ENCODE peak calls at places on chromosome X, in five cellular contexts. B is body of pancreas, J is cardiac fibroblast, U is prostate gland, O is GM12865. X is an unnamed sample.

GRCh38 chrX:46582964-46583363 is 9.4 kb downstream of the CHST7 start:
- DNase-seq in B (peak; percentile 5), O (no peak), U (peak; percentile 4), J (peak; percentile 94), X (peak; percentile 95)

GRCh38 chrX:52346462-52347165 is 22.2 kb upstream of the XAGE2 start:
- DNase-seq in O (no peak), B (no peak), U (no peak), J (peak; percentile 39), X (no peak)

GRCh38 chrX:8591526-8591925 is 126.9 kb downstream of the VCX3B start:
- DNase-seq in J (no peak), U (no peak), B (no peak), O (no peak), X (no peak)

GRCh38 chrX:68175569-68175968 is 257.7 kb downstream of the OPHN1 start:
- DNase-seq in O (no peak), J (peak; percentile 77), U (no peak), B (no peak), X (peak; percentile 64)

GRCh38 chrX:131827935-131828334 is 195.2 kb upstream of the STK26 start:
- DNase-seq in J (peak; percentile 43), B (peak; percentile 13), U (no peak), O (peak; percentile 58), X (no peak)

GRCh38 chrX:133590703-133591505 is 175.6 kb upstream of the GPC4 start:
- DNase-seq in B (peak; percentile 10), O (no peak), U (no peak), J (no peak), X (no peak)

GRCh38 chrX:147376601-147377387 is 534.9 kb upstream of the FMR1 start:
- DNase-seq in B (peak; percentile 55), U (no peak), J (no peak), O (no peak), X (no peak)

GRCh38 chrX:54808109-54808604 is 612 bp downstream of the MAGED2 start:
- DNase-seq in B (peak; percentile 55), O (no peak), J (no peak), U (peak; percentile 53), X (peak; percentile 28)

GRCh38 chrX:108699368-108699767 is 37.0 kb downstream of the IRS4 start:
- DNase-seq in O (peak; percentile 18), J (peak; percentile 44), B (peak; percentile 1), U (no peak), X (peak; percentile 18)

GRCh38 chrX:72308566-72309296 is 3.0 kb upstream of the CITED1 start:
- DNase-seq in O (no peak), B (peak; percentile 67), J (peak; percentile 58), U (peak; percentile 63), X (peak; percentile 51)

GRCh38 chrX:153662266-153662665 is 11.3 kb downstream of the PNCK start:
- DNase-seq in B (peak; percentile 58), J (peak; percentile 50), U (peak; percentile 24), O (peak; percentile 40), X (no peak)

GRCh38 chrX:123675154-123675553 is 57.7 kb downstream of the THOC2 start:
- DNase-seq in B (no peak), O (no peak), J (no peak), U (no peak), X (no peak)

GRCh38 chrX:13265549-13266132 is 54.2 kb downstream of the ATXN3L start:
- DNase-seq in U (no peak), O (peak; percentile 0), J (no peak), B (no peak), X (no peak)

GRCh38 chrX:109783712-109784109 is 50.7 kb upstream of the ACSL4 start:
- DNase-seq in B (peak; percentile 61), O (no peak), J (no peak), U (peak; percentile 71), X (no peak)

GRCh38 chrX:29948653-29949052 is 266.7 kb upstream of the MAGEB2 start:
- DNase-seq in U (no peak), J (peak; percentile 50), B (no peak), O (no peak), X (no peak)

GRCh38 chrX:123905334-123905733 is 45.5 kb downstream of the XIAP start:
- DNase-seq in B (no peak), J (no peak), U (no peak), O (no peak), X (no peak)

GRCh38 chrX:101619336-101619735 is 1.5 kb upstream of the ARMCX6 start:
- DNase-seq in O (peak; percentile 19), J (no peak), U (no peak), B (no peak), X (no peak)

GRCh38 chrX:24643116-24643515 is 4.0 kb downstream of the PCYT1B start:
- DNase-seq in J (peak; percentile 10), O (no peak), B (no peak), U (no peak), X (no peak)

GRCh38 chrX:132948648-132949260 is 9.7 kb downstream of the HS6ST2 start:
- DNase-seq in O (no peak), U (no peak), B (no peak), J (no peak), X (no peak)

GRCh38 chrX:47184486-47184885 is 9.1 kb upstream of the UBA1 start:
- DNase-seq in B (no peak), J (no peak), U (no peak), O (no peak), X (no peak)

GRCh38 chrX:41164469-41164868 is 79.2 kb downstream of the USP9X start:
- DNase-seq in B (peak; percentile 77), U (peak; percentile 17), J (no peak), O (no peak), X (no peak)

GRCh38 chrX:45557390-45557789 is 356.7 kb upstream of the DIPK2B start:
- DNase-seq in U (no peak), O (no peak), B (no peak), J (peak; percentile 18), X (no peak)
- TF ChIP-seq CTCF in U (no peak), O (no peak), B (no peak), J (no peak), X (no peak)

DNA sequence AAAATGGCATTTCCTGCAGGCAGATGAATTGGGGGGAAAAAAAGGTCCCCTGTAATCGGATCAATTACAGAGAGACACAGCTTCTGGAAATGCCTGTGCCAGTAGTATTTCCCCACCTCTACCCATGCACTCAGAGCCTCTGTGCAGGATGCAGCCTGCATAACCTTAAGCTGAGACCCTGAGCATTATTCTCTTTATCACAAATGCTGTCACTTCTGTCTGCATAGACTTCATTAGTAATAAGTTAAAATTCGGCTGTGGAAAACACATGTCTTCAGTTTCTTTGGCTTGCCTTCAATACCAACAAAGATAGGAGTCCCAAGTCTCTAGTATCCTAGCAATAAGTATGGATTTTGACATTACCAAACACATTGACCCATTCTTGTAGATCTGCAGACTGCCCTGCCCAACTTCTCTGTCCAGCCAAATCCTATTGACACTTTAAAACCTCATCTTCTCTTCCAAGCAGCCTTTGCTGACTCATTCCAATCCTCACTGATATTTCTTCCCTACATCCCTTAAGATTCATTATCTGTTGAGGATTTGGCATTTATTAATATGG is 70.8 kb downstream of the LUZP4 start:
- DNase-seq in J (no peak), U (no peak), O (no peak), B (no peak), X (no peak)
- H3K4me3 ChIP-seq in J (no peak overlapping the region), U (no peak overlapping the region), O (no peak overlapping the region), B (no peak overlapping the region), X (no peak overlapping the region)

GRCh38 chrX:110987292-110987691 is 108.7 kb upstream of the PAK3 start:
- DNase-seq in U (no peak), B (no peak), O (no peak), J (no peak), X (no peak)

GRCh38 chrX:110989869-110990268 is 106.1 kb upstream of the PAK3 start:
- DNase-seq in U (no peak), B (no peak), O (no peak), J (no peak), X (no peak)

GRCh38 chrX:110989447-110989846 is 106.5 kb upstream of the PAK3 start:
- DNase-seq in U (no peak), O (no peak), B (no peak), J (no peak), X (no peak)

GRCh38 chrX:110992611-110993010 is 103.4 kb upstream of the PAK3 start:
- DNase-seq in B (peak; percentile 42), U (no peak), O (peak; percentile 27), J (peak; percentile 31), X (peak; percentile 12)
- TF ChIP-seq CTCF in B (peak; percentile 25), U (peak; percentile 13), O (peak; percentile 46), J (no peak), X (peak; percentile 53)

GRCh38 chrX:139691843-139692505 is 16.0 kb downstream of the MCF2 start:
- DNase-seq in U (no peak), B (no peak), J (peak; percentile 2), O (peak; percentile 2), X (no peak)

GRCh38 chrX:139692506-139692849 is 15.5 kb downstream of the MCF2 start:
- DNase-seq in U (no peak), O (peak; percentile 18), J (peak; percentile 5), B (peak; percentile 18), X (peak; percentile 1)

GRCh38 chrX:139691493-139691842 is 16.5 kb downstream of the MCF2 start:
- DNase-seq in U (no peak), J (peak; percentile 3), B (peak; percentile 3), O (no peak), X (peak; percentile 3)

DNA sequence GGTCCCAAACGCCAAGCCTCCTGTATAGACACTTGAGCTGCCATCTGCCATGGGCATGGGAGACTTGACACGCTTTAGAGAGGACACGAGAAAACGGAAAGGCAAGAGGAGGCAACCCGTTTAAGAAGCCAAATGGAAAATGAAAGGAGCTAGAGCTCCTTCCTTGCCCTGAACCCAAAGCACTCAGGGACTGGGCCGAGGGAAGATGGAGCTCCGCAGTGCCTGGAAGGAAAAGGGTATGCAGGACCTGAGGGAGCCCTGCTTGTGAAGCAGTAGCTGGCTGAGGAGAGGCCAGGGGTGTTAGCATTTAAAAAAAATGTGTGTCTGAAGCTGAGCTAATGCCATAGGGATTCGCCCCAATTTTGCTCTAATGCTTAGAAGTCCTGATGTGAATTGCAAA is 15.1 kb downstream of the MCF2 start:
- DNase-seq in U (no peak), O (peak; percentile 1), B (no peak), J (no peak), X (no peak)
- H3K4me3 ChIP-seq in U (no peak overlapping the region), O (peak overlapping the region; percentile 45), B (no peak overlapping the region), J (no peak overlapping the region), X (peak overlapping the region; percentile 48)

GRCh38 chrX:19332983-19333382 is 10.7 kb upstream of the PDHA1 start:
- DNase-seq in O (no peak), B (no peak), U (no peak), J (peak; percentile 18), X (peak; percentile 27)

DNA sequence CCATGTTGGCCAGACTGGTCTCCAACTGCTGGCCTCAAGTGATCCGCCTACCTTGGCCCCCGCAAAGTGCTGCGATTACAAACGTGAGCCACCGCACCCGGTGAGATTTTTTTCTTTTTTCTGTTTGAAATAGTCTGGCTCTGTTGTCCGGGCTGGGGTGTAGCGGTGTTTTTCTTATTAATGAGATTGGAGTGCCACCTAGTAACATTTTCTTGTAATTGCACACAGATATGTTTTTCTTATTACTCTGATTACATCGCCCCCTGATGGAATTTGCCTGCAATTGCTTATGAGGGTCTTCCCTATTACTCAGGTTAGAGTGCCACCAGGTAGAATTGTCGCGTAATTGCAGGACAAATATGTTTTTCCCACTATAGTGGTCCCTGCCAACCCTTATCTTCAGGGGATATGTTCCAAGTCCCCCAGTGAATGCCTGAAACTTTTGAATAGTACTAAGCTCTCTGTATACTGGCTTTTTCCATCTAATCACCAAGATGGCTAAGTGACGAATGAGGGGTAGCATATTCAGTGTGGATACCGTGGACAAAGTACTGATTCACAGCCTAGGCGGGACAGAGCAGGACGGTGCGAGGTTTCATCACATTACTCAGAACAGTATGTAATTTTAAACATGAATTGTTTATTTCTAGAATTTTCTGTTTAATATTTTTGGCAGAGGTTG is 8.6 kb upstream of the PDHA1 start:
- DNase-seq in U (no peak), O (peak; percentile 81), J (peak; percentile 49), B (no peak), X (no peak)
- TF ChIP-seq CTCF in U (no peak), O (peak; percentile 58), J (peak; percentile 27), B (no peak), X (no peak)

GRCh38 chrX:57286507-57287251 is at the start of gene FAAH2:
- DNase-seq in O (peak; percentile 40), B (peak; percentile 93), U (peak; percentile 86), J (no peak), X (no peak)
- H3K4me3 ChIP-seq in O (peak within 1 kb of the TSS; percentile 42), B (peak within 1 kb of the TSS; percentile 15), U (peak within 1 kb of the TSS; percentile 28), J (no peak within 1 kb of the TSS), X (no peak within 1 kb of the TSS)